ENCODE peak calls at places on chromosome 20, in four cellular contexts. One of them, this sample, is unnamed.
A peak's percentile ranks its signal among the peaks of the same experiment; 100 is the strongest.

GRCh38 chr20:33482581-33482980 is 7.3 kb upstream of the CBFA2T2 start:
- DNase-seq in WTC11: no peak
- DNase-seq in GM12878: no peak
- DNase-seq in HepG2: no peak
- DNase-seq in this sample: no peak

GRCh38 chr20:56043227-56043626 is 37.9 kb upstream of the CBLN4 start:
- DNase-seq in WTC11: no peak
- DNase-seq in GM12878: no peak
- DNase-seq in HepG2: no peak
- DNase-seq in this sample: no peak

GRCh38 chr20:64107736-64108457 is 532 bp upstream of the NPBWR2 start:
- DNase-seq in WTC11: peak; percentile 9
- DNase-seq in GM12878: no peak
- DNase-seq in HepG2: no peak
- DNase-seq in this sample: no peak

GRCh38 chr20:4702562-4703280 is 19.0 kb upstream of the PRND start:
- DNase-seq in WTC11: no peak
- DNase-seq in GM12878: no peak
- DNase-seq in HepG2: no peak
- DNase-seq in this sample: no peak

GRCh38 chr20:51027396-51027795 is 4.5 kb upstream of the KCNG1 start:
- DNase-seq in WTC11: no peak
- DNase-seq in GM12878: no peak
- DNase-seq in HepG2: no peak
- DNase-seq in this sample: no peak

GRCh38 chr20:10094566-10095173 is 59.9 kb downstream of the ANKEF1 start:
- DNase-seq in WTC11: no peak
- DNase-seq in GM12878: no peak
- DNase-seq in HepG2: no peak
- DNase-seq in this sample: no peak

GRCh38 chr20:63534831-63535651 is 2.1 kb downstream of the PTK6 start:
- DNase-seq in WTC11: peak; percentile 20
- DNase-seq in GM12878: no peak
- DNase-seq in HepG2: no peak
- DNase-seq in this sample: no peak

GRCh38 chr20:17663040-17663399 is 19.0 kb downstream of the RRBP1 start:
- DNase-seq in WTC11: no peak
- DNase-seq in GM12878: no peak
- DNase-seq in HepG2: no peak
- DNase-seq in this sample: no peak

GRCh38 chr20:2900845-2901592 is 27.7 kb downstream of the PTPRA start:
- DNase-seq in WTC11: no peak
- DNase-seq in GM12878: peak; percentile 24
- DNase-seq in HepG2: no peak
- DNase-seq in this sample: no peak

GRCh38 chr20:23023621-23024187 is 11.4 kb upstream of the SSTR4 start:
- DNase-seq in WTC11: peak; percentile 51
- DNase-seq in GM12878: no peak
- DNase-seq in HepG2: no peak
- DNase-seq in this sample: no peak

GRCh38 chr20:3174442-3175263 is 1.3 kb upstream of the LZTS3 start:
- DNase-seq in WTC11: no peak
- DNase-seq in GM12878: no peak
- DNase-seq in HepG2: no peak
- DNase-seq in this sample: no peak

GRCh38 chr20:53800883-53801604 is 207.4 kb upstream of the ZNF217 start:
- DNase-seq in WTC11: no peak
- DNase-seq in GM12878: no peak
- DNase-seq in HepG2: peak; percentile 100
- DNase-seq in this sample: peak; percentile 68

GRCh38 chr20:41072099-41072798 is 43.6 kb downstream of the TOP1 start:
- DNase-seq in WTC11: no peak
- DNase-seq in GM12878: no peak
- DNase-seq in HepG2: no peak
- DNase-seq in this sample: no peak

GRCh38 chr20:41394931-41395668 is 28.5 kb upstream of the EMILIN3 start:
- DNase-seq in WTC11: no peak
- DNase-seq in GM12878: no peak
- DNase-seq in HepG2: no peak
- DNase-seq in this sample: no peak

GRCh38 chr20:37773260-37773825 is 79.5 kb downstream of the CTNNBL1 start:
- DNase-seq in WTC11: no peak
- DNase-seq in GM12878: no peak
- DNase-seq in HepG2: no peak
- DNase-seq in this sample: no peak

GRCh38 chr20:59495894-59496510 is 108.3 kb upstream of the PHACTR3 start:
- DNase-seq in WTC11: peak; percentile 80
- DNase-seq in GM12878: no peak
- DNase-seq in HepG2: peak; percentile 64
- DNase-seq in this sample: peak; percentile 71

GRCh38 chr20:24588725-24589340 is 119.4 kb downstream of the SYNDIG1 start:
- DNase-seq in WTC11: no peak
- DNase-seq in GM12878: no peak
- DNase-seq in HepG2: no peak
- DNase-seq in this sample: no peak

GRCh38 chr20:32206383-32207210 is 946 bp downstream of the PLAGL2 start:
- DNase-seq in WTC11: no peak
- DNase-seq in GM12878: no peak
- DNase-seq in HepG2: no peak
- DNase-seq in this sample: no peak

GRCh38 chr20:1469925-1470571 is 3.4 kb upstream of the NSFL1C start:
- DNase-seq in WTC11: peak; percentile 83
- DNase-seq in GM12878: peak; percentile 39
- DNase-seq in HepG2: peak; percentile 99
- DNase-seq in this sample: peak; percentile 86

GRCh38 chr20:62595491-62595890 is 46.8 kb upstream of the SLCO4A1 start:
- DNase-seq in WTC11: no peak
- DNase-seq in GM12878: no peak
- DNase-seq in HepG2: no peak
- DNase-seq in this sample: peak; percentile 66

GRCh38 chr20:1735417-1736089 is 78.0 kb upstream of the SIRPG start:
- DNase-seq in WTC11: no peak
- DNase-seq in GM12878: no peak
- DNase-seq in HepG2: no peak
- DNase-seq in this sample: no peak

GRCh38 chr20:63735859-63736718 is at the start of gene LIME1:
- DNase-seq in WTC11: no peak
- DNase-seq in GM12878: no peak
- DNase-seq in HepG2: no peak
- DNase-seq in this sample: peak; percentile 8

GRCh38 chr20:2984028-2984501 is 59.4 kb upstream of the GNRH2 start:
- DNase-seq in WTC11: no peak
- DNase-seq in GM12878: peak; percentile 40
- DNase-seq in HepG2: no peak
- DNase-seq in this sample: no peak

GRCh38 chr20:35312348-35312747 is 20.1 kb upstream of the FAM83C start:
- DNase-seq in WTC11: no peak
- DNase-seq in GM12878: peak; percentile 7
- DNase-seq in HepG2: peak; percentile 54
- DNase-seq in this sample: no peak

GRCh38 chr20:35317416-35317815 is 25.2 kb upstream of the FAM83C start:
- DNase-seq in WTC11: no peak
- DNase-seq in GM12878: no peak
- DNase-seq in HepG2: no peak
- DNase-seq in this sample: no peak

GRCh38 chr20:35316086-35316485 is 23.9 kb upstream of the FAM83C start:
- DNase-seq in WTC11: no peak
- DNase-seq in GM12878: no peak
- DNase-seq in HepG2: no peak
- DNase-seq in this sample: no peak

GRCh38 chr20:35314460-35315198 is 22.4 kb upstream of the FAM83C start:
- DNase-seq in WTC11: no peak
- DNase-seq in GM12878: no peak
- DNase-seq in HepG2: no peak
- DNase-seq in this sample: no peak

DNA sequence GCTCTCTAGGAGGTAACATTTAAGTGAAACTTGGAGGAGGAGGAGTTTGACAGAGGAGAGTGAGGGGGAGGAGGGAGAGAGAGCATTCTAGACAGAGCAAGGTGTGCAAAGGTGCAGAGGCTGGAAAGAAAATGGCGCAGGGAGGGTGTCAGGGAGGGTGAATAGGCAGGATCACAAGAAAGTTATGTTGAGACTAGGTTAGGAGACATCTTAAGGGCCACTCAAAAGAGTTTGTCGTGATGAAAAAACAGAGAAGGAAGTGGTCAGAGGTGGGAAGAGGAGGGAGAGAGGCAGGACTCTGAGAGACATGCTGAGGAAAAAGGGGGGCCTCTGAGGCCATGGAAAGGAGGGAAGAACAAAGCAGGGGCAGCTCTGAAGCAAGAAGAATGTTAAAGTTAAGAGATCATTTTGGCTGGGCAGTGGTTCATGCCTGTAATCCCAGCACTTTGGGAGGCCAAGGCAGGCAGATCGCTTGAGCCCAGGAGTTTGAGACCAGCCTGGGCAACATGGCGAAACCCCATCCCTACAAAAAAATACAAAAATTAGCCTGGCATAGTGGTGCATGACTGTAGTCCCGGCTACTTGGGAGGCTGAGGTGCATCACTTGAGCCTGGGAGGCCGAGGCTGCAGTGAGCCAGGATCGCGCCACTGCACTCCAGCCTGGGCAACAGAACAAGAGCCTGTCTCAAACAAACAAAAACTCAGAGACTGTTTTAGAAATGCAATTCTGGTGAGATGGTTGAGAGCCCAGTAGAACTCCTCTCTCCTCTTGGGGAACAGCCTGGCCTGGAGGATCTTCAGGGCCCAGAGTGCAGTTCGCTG is 23.2 kb upstream of the FAM83C start:
- DNase-seq in WTC11: no peak
- DNase-seq in GM12878: no peak
- DNase-seq in HepG2: no peak
- DNase-seq in this sample: no peak
- TF ChIP-seq ETV6 in WTC11: no peak
- TF ChIP-seq ETV6 in GM12878: no peak
- TF ChIP-seq ETV6 in HepG2: no peak
- TF ChIP-seq ETV6 in this sample: no peak

DNA sequence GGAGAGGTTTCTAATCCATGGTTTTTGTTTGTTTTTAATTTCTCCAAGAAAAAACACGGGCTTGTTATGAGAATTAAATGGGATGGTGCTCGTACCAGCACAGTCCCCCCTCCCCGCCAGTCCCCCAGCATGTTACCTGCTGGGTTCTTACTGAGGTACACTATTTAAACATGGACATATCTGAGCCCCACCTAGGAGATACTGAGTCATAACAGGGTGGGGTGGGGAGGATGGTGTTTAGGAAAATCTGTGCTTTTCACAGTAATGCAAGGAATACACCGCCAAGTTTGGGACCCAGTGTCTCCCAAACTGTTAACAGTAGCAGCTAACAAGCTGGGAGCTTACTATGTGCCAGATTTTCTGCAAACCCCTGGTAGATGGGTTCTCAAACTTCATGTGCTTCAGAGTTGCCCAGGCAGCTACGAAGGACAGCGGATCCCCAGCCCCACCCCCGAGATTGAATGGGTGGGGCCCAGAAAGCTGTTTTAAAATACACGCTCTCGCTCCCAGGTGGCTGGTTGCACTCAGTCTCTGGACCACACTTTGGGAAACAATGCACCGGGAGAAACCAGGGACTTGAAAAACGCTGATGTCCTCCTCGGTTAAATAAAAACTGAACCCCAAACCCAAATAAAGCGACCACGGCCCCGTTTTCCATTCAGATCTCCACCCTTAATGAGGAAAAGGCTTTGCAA is 995 bp downstream of the ZFP64 start:
- DNase-seq in WTC11: no peak
- DNase-seq in GM12878: no peak
- DNase-seq in HepG2: peak; percentile 57
- DNase-seq in this sample: peak; percentile 67
- TF ChIP-seq ETV6 in WTC11: no peak
- TF ChIP-seq ETV6 in GM12878: no peak
- TF ChIP-seq ETV6 in HepG2: no peak
- TF ChIP-seq ETV6 in this sample: no peak

GRCh38 chr20:20668639-20669038 is 43.8 kb downstream of the RALGAPA2 start:
- DNase-seq in WTC11: no peak
- DNase-seq in GM12878: peak; percentile 71
- DNase-seq in HepG2: no peak
- DNase-seq in this sample: no peak
- TF ChIP-seq ETV6 in WTC11: no peak
- TF ChIP-seq ETV6 in GM12878: peak; percentile 28
- TF ChIP-seq ETV6 in HepG2: no peak
- TF ChIP-seq ETV6 in this sample: no peak

DNA sequence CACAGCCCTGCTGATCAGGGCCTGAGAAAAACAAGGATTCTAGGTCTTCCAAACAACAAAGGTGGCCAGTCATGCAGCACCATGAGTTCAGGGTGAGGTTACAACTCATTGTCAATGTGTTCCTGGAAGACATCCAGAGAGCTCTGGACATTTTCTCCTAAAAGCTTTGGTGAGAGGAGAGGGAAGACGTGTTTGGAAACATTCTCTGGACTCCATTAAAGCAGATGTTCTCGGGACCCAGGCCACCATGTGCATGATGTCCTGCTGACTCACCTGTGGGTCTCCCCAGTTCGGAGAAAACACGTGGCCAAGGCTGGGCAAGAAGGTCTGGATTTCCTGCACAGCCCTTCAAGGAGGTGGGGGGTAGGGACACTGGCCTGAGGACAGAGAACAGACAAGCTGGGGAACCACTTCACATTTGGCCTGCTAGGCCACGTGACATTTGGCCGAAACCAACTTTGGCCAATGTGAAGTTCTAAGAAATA is 61.6 kb downstream of the KCNB1 start:
- DNase-seq in WTC11: no peak
- DNase-seq in GM12878: no peak
- DNase-seq in HepG2: no peak
- DNase-seq in this sample: no peak
- TF ChIP-seq ETV6 in WTC11: no peak
- TF ChIP-seq ETV6 in GM12878: no peak
- TF ChIP-seq ETV6 in HepG2: no peak
- TF ChIP-seq ETV6 in this sample: no peak

DNA sequence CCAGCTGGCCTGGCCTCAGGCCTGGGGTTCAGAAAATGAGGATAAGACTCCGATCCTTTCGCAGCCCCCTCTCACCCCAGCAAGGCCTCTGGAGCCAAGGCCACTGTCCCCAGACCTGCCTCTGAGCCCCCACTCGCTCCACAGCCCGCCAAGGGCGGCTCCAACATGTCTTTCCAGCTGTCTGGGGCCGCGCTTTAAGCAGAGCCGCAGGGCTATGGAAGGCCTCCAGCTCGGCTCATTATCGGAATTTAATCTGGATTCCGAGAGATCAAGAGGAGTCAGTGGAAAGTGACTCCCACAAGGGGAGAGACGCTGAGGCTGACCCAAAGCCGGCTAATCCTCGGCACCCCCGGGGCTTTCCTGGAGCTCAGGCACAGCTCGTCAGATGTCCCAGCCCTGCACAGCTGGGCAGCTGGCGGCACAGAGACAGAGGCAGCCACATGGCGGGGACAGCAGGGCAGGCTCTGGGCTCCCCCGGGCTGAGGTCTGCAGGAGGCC is 41.8 kb downstream of the BMP7 start:
- DNase-seq in WTC11: no peak
- DNase-seq in GM12878: no peak
- DNase-seq in HepG2: no peak
- DNase-seq in this sample: no peak
- TF ChIP-seq ETV6 in WTC11: no peak
- TF ChIP-seq ETV6 in GM12878: no peak
- TF ChIP-seq ETV6 in HepG2: no peak
- TF ChIP-seq ETV6 in this sample: no peak

This sample was measured in K562.